ENCODE peak calls at places on chromosomes 13 and 19, in eight cellular contexts. One of them, this sample, is unnamed.

GRCh38 chr19:44905437-44906160 is at the start of gene APOE:
- DNase-seq in stimulated activated CD8-positive, alpha-beta memory T cell treated with anti-CD3 and anti-CD28 coated beads, Interleukin-4, amount 100 ng/mL, for 4 hours: no peak
- DNase-seq in fibroblast of villous mesenchyme: peak; percentile 47
- DNase-seq in D341Med: no peak
- DNase-seq in GM03348: peak; percentile 16
- DNase-seq in stimulated activated CD4-positive, alpha-beta T cell treated with anti-CD3 and anti-CD28 coated beads, Interleukin-4, amount 100 ng/mL, for 48 hours: no peak
- DNase-seq in activated T-helper 1 cell treated with anti-CD3 and anti-CD28 coated beads, Interleukin-12 subunit alpha, Interleukin-12 subunit beta, Interleukin-2, Interleukin-4 antibody, amounts not matched to agents 30 ng/mL and 10 ng/mL and 1 ng/mL, durations not matched to agents 14 hours and 24 hours and 36 hours: no peak
- DNase-seq in fibroblast of the aortic adventitia: no peak
- DNase-seq in this sample: peak; percentile 37

GRCh38 chr19:17379221-17379631 is 2.1 kb upstream of the PLVAP start:
- DNase-seq in GM03348: no peak
- DNase-seq in fibroblast of the aortic adventitia: no peak
- DNase-seq in D341Med: no peak
- DNase-seq in stimulated activated CD4-positive, alpha-beta T cell treated with anti-CD3 and anti-CD28 coated beads, Interleukin-4, amount 100 ng/mL, for 48 hours: no peak
- DNase-seq in activated T-helper 1 cell treated with anti-CD3 and anti-CD28 coated beads, Interleukin-12 subunit alpha, Interleukin-12 subunit beta, Interleukin-2, Interleukin-4 antibody, amounts not matched to agents 30 ng/mL and 10 ng/mL and 1 ng/mL, durations not matched to agents 14 hours and 24 hours and 36 hours: no peak
- DNase-seq in fibroblast of villous mesenchyme: no peak
- DNase-seq in stimulated activated CD8-positive, alpha-beta memory T cell treated with anti-CD3 and anti-CD28 coated beads, Interleukin-4, amount 100 ng/mL, for 4 hours: no peak
- DNase-seq in this sample: no peak

GRCh38 chr19:10752237-10752912 is 34.5 kb downstream of the DNM2 start:
- DNase-seq in D341Med: no peak
- DNase-seq in activated T-helper 1 cell treated with anti-CD3 and anti-CD28 coated beads, Interleukin-12 subunit alpha, Interleukin-12 subunit beta, Interleukin-2, Interleukin-4 antibody, amounts not matched to agents 30 ng/mL and 10 ng/mL and 1 ng/mL, durations not matched to agents 14 hours and 24 hours and 36 hours: no peak
- DNase-seq in GM03348: no peak
- DNase-seq in stimulated activated CD4-positive, alpha-beta T cell treated with anti-CD3 and anti-CD28 coated beads, Interleukin-4, amount 100 ng/mL, for 48 hours: no peak
- DNase-seq in fibroblast of the aortic adventitia: no peak
- DNase-seq in stimulated activated CD8-positive, alpha-beta memory T cell treated with anti-CD3 and anti-CD28 coated beads, Interleukin-4, amount 100 ng/mL, for 4 hours: no peak
- DNase-seq in fibroblast of villous mesenchyme: no peak
- DNase-seq in this sample: peak; percentile 80

GRCh38 chr19:17807731-17808316 is 12.9 kb downstream of the B3GNT3 start:
- DNase-seq in GM03348: no peak
- DNase-seq in fibroblast of villous mesenchyme: no peak
- DNase-seq in D341Med: no peak
- DNase-seq in activated T-helper 1 cell treated with anti-CD3 and anti-CD28 coated beads, Interleukin-12 subunit alpha, Interleukin-12 subunit beta, Interleukin-2, Interleukin-4 antibody, amounts not matched to agents 30 ng/mL and 10 ng/mL and 1 ng/mL, durations not matched to agents 14 hours and 24 hours and 36 hours: no peak
- DNase-seq in stimulated activated CD8-positive, alpha-beta memory T cell treated with anti-CD3 and anti-CD28 coated beads, Interleukin-4, amount 100 ng/mL, for 4 hours: no peak
- DNase-seq in fibroblast of the aortic adventitia: no peak
- DNase-seq in stimulated activated CD4-positive, alpha-beta T cell treated with anti-CD3 and anti-CD28 coated beads, Interleukin-4, amount 100 ng/mL, for 48 hours: no peak
- DNase-seq in this sample: no peak

GRCh38 chr13:62931901-62932883 is 1516.5 kb upstream of the PCDH20 start:
- DNase-seq in fibroblast of villous mesenchyme: peak; percentile 51
- DNase-seq in stimulated activated CD4-positive, alpha-beta T cell treated with anti-CD3 and anti-CD28 coated beads, Interleukin-4, amount 100 ng/mL, for 48 hours: no peak
- DNase-seq in D341Med: no peak
- DNase-seq in activated T-helper 1 cell treated with anti-CD3 and anti-CD28 coated beads, Interleukin-12 subunit alpha, Interleukin-12 subunit beta, Interleukin-2, Interleukin-4 antibody, amounts not matched to agents 30 ng/mL and 10 ng/mL and 1 ng/mL, durations not matched to agents 14 hours and 24 hours and 36 hours: no peak
- DNase-seq in stimulated activated CD8-positive, alpha-beta memory T cell treated with anti-CD3 and anti-CD28 coated beads, Interleukin-4, amount 100 ng/mL, for 4 hours: no peak
- DNase-seq in GM03348: peak; percentile 2
- DNase-seq in fibroblast of the aortic adventitia: no peak
- DNase-seq in this sample: no peak

GRCh38 chr19:54462072-54462712 is 1.4 kb downstream of the LENG9 start:
- DNase-seq in fibroblast of villous mesenchyme: no peak
- DNase-seq in activated T-helper 1 cell treated with anti-CD3 and anti-CD28 coated beads, Interleukin-12 subunit alpha, Interleukin-12 subunit beta, Interleukin-2, Interleukin-4 antibody, amounts not matched to agents 30 ng/mL and 10 ng/mL and 1 ng/mL, durations not matched to agents 14 hours and 24 hours and 36 hours: no peak
- DNase-seq in GM03348: no peak
- DNase-seq in stimulated activated CD8-positive, alpha-beta memory T cell treated with anti-CD3 and anti-CD28 coated beads, Interleukin-4, amount 100 ng/mL, for 4 hours: no peak
- DNase-seq in fibroblast of the aortic adventitia: no peak
- DNase-seq in D341Med: no peak
- DNase-seq in stimulated activated CD4-positive, alpha-beta T cell treated with anti-CD3 and anti-CD28 coated beads, Interleukin-4, amount 100 ng/mL, for 48 hours: no peak
- DNase-seq in this sample: no peak

GRCh38 chr19:49809155-49809986 is 3.7 kb downstream of the FUZ start:
- DNase-seq in stimulated activated CD4-positive, alpha-beta T cell treated with anti-CD3 and anti-CD28 coated beads, Interleukin-4, amount 100 ng/mL, for 48 hours: no peak
- DNase-seq in stimulated activated CD8-positive, alpha-beta memory T cell treated with anti-CD3 and anti-CD28 coated beads, Interleukin-4, amount 100 ng/mL, for 4 hours: no peak
- DNase-seq in GM03348: peak; percentile 61
- DNase-seq in fibroblast of the aortic adventitia: peak; percentile 15
- DNase-seq in D341Med: no peak
- DNase-seq in fibroblast of villous mesenchyme: no peak
- DNase-seq in activated T-helper 1 cell treated with anti-CD3 and anti-CD28 coated beads, Interleukin-12 subunit alpha, Interleukin-12 subunit beta, Interleukin-2, Interleukin-4 antibody, amounts not matched to agents 30 ng/mL and 10 ng/mL and 1 ng/mL, durations not matched to agents 14 hours and 24 hours and 36 hours: peak; percentile 38
- DNase-seq in this sample: no peak

GRCh38 chr19:4691383-4691782 is 21.2 kb upstream of the MYDGF start:
- DNase-seq in activated T-helper 1 cell treated with anti-CD3 and anti-CD28 coated beads, Interleukin-12 subunit alpha, Interleukin-12 subunit beta, Interleukin-2, Interleukin-4 antibody, amounts not matched to agents 30 ng/mL and 10 ng/mL and 1 ng/mL, durations not matched to agents 14 hours and 24 hours and 36 hours: no peak
- DNase-seq in stimulated activated CD8-positive, alpha-beta memory T cell treated with anti-CD3 and anti-CD28 coated beads, Interleukin-4, amount 100 ng/mL, for 4 hours: no peak
- DNase-seq in GM03348: no peak
- DNase-seq in stimulated activated CD4-positive, alpha-beta T cell treated with anti-CD3 and anti-CD28 coated beads, Interleukin-4, amount 100 ng/mL, for 48 hours: no peak
- DNase-seq in fibroblast of villous mesenchyme: no peak
- DNase-seq in D341Med: no peak
- DNase-seq in fibroblast of the aortic adventitia: no peak
- DNase-seq in this sample: no peak

GRCh38 chr13:44930907-44931676 is 58.2 kb downstream of the NUFIP1 start:
- DNase-seq in activated T-helper 1 cell treated with anti-CD3 and anti-CD28 coated beads, Interleukin-12 subunit alpha, Interleukin-12 subunit beta, Interleukin-2, Interleukin-4 antibody, amounts not matched to agents 30 ng/mL and 10 ng/mL and 1 ng/mL, durations not matched to agents 14 hours and 24 hours and 36 hours: no peak
- DNase-seq in fibroblast of villous mesenchyme: peak; percentile 28
- DNase-seq in stimulated activated CD4-positive, alpha-beta T cell treated with anti-CD3 and anti-CD28 coated beads, Interleukin-4, amount 100 ng/mL, for 48 hours: no peak
- DNase-seq in fibroblast of the aortic adventitia: peak; percentile 28
- DNase-seq in stimulated activated CD8-positive, alpha-beta memory T cell treated with anti-CD3 and anti-CD28 coated beads, Interleukin-4, amount 100 ng/mL, for 4 hours: no peak
- DNase-seq in D341Med: no peak
- DNase-seq in GM03348: no peak
- DNase-seq in this sample: no peak

GRCh38 chr13:46181799-46182490 is at the start of gene LCP1:
- DNase-seq in stimulated activated CD8-positive, alpha-beta memory T cell treated with anti-CD3 and anti-CD28 coated beads, Interleukin-4, amount 100 ng/mL, for 4 hours: peak; percentile 61
- DNase-seq in D341Med: no peak
- DNase-seq in fibroblast of villous mesenchyme: no peak
- DNase-seq in stimulated activated CD4-positive, alpha-beta T cell treated with anti-CD3 and anti-CD28 coated beads, Interleukin-4, amount 100 ng/mL, for 48 hours: peak; percentile 71
- DNase-seq in fibroblast of the aortic adventitia: no peak
- DNase-seq in GM03348: no peak
- DNase-seq in activated T-helper 1 cell treated with anti-CD3 and anti-CD28 coated beads, Interleukin-12 subunit alpha, Interleukin-12 subunit beta, Interleukin-2, Interleukin-4 antibody, amounts not matched to agents 30 ng/mL and 10 ng/mL and 1 ng/mL, durations not matched to agents 14 hours and 24 hours and 36 hours: peak; percentile 83
- DNase-seq in this sample: no peak

GRCh38 chr19:38425810-38426466 is at the start of gene RASGRP4:
- DNase-seq in fibroblast of the aortic adventitia: no peak
- DNase-seq in D341Med: no peak
- DNase-seq in stimulated activated CD8-positive, alpha-beta memory T cell treated with anti-CD3 and anti-CD28 coated beads, Interleukin-4, amount 100 ng/mL, for 4 hours: no peak
- DNase-seq in activated T-helper 1 cell treated with anti-CD3 and anti-CD28 coated beads, Interleukin-12 subunit alpha, Interleukin-12 subunit beta, Interleukin-2, Interleukin-4 antibody, amounts not matched to agents 30 ng/mL and 10 ng/mL and 1 ng/mL, durations not matched to agents 14 hours and 24 hours and 36 hours: no peak
- DNase-seq in stimulated activated CD4-positive, alpha-beta T cell treated with anti-CD3 and anti-CD28 coated beads, Interleukin-4, amount 100 ng/mL, for 48 hours: peak; percentile 43
- DNase-seq in GM03348: no peak
- DNase-seq in fibroblast of villous mesenchyme: no peak
- DNase-seq in this sample: no peak

GRCh38 chr13:38166121-38166520 is 183.5 kb upstream of the UFM1 start:
- DNase-seq in activated T-helper 1 cell treated with anti-CD3 and anti-CD28 coated beads, Interleukin-12 subunit alpha, Interleukin-12 subunit beta, Interleukin-2, Interleukin-4 antibody, amounts not matched to agents 30 ng/mL and 10 ng/mL and 1 ng/mL, durations not matched to agents 14 hours and 24 hours and 36 hours: no peak
- DNase-seq in fibroblast of villous mesenchyme: peak; percentile 9
- DNase-seq in stimulated activated CD8-positive, alpha-beta memory T cell treated with anti-CD3 and anti-CD28 coated beads, Interleukin-4, amount 100 ng/mL, for 4 hours: no peak
- DNase-seq in GM03348: peak; percentile 10
- DNase-seq in stimulated activated CD4-positive, alpha-beta T cell treated with anti-CD3 and anti-CD28 coated beads, Interleukin-4, amount 100 ng/mL, for 48 hours: no peak
- DNase-seq in D341Med: no peak
- DNase-seq in fibroblast of the aortic adventitia: no peak
- DNase-seq in this sample: no peak

This sample was measured in caudate nucleus.